ENCODE peak calls at places on chromosomes 1 and 21, in ten cellular contexts. C is ELR; P is HFF-Myc; V is stimulated activated CD4-positive, alpha-beta T cell treated with anti-CD3 and anti-CD28 coated beads, Interleukin-2, amount 100 ng/mL, for 48 hours; G is activated CD4-positive, CD25-positive, alpha-beta regulatory T cell treated with anti-CD3 and anti-CD28 coated beads, Interleukin-2, amount 50 U/mL, for 72 hours; Q is HFFc6; K is neural progenitor cell; W is AG20443; N is activated naive CD4-positive, alpha-beta T cell; O is EL. X is an unnamed sample.
A peak's percentile ranks its signal among the peaks of the same experiment; 100 is the strongest.

GRCh38 chr1:4172659-4173599 is 272.9 kb upstream of the C1orf174 start:
- DNase-seq in C (no peak), P (no peak), V (no peak), G (no peak), Q (no peak), K (peak; percentile 40), W (peak; percentile 5), N (no peak), O (no peak), X (peak; percentile 9)

GRCh38 chr1:97050501-97050900 is 328.9 kb downstream of the PTBP2 start:
- DNase-seq in C (peak; percentile 57), P (no peak), V (no peak), G (no peak), Q (peak; percentile 51), K (peak; percentile 33), W (no peak), N (no peak), O (peak; percentile 53), X (no peak)

GRCh38 chr21:34613679-34614442 is 1.1 kb downstream of the RCAN1 start:
- DNase-seq in C (peak; percentile 53), P (no peak), V (no peak), G (no peak), Q (no peak), K (peak; percentile 35), W (peak; percentile 43), N (no peak), O (peak; percentile 35), X (no peak)

GRCh38 chr1:199854681-199855321 is 172.7 kb upstream of the NR5A2 start:
- DNase-seq in C (peak; percentile 61), P (no peak), V (no peak), G (no peak), Q (no peak), K (no peak), W (no peak), N (no peak), O (no peak), X (no peak)

GRCh38 chr1:239951518-239952130 is 140.1 kb upstream of the FMN2 start:
- DNase-seq in C (peak; percentile 83), P (peak; percentile 35), V (peak; percentile 60), G (peak; percentile 41), Q (peak; percentile 61), K (peak; percentile 89), W (peak; percentile 67), N (peak; percentile 8), O (peak; percentile 69), X (peak; percentile 72)

GRCh38 chr1:206551296-206551984 is 44.1 kb downstream of the RASSF5 start:
- DNase-seq in C (no peak), P (no peak), V (no peak), G (no peak), Q (no peak), K (no peak), W (no peak), N (no peak), O (no peak), X (no peak)

GRCh38 chr1:196546272-196547245 is 61.7 kb downstream of the KCNT2 start:
- DNase-seq in C (no peak), P (no peak), V (no peak), G (no peak), Q (no peak), K (no peak), W (no peak), N (no peak), O (no peak), X (no peak)

GRCh38 chr21:37873655-37874054 is 42.6 kb downstream of the KCNJ6 start:
- DNase-seq in C (peak; percentile 31), P (no peak), V (no peak), G (no peak), Q (peak; percentile 5), K (no peak), W (no peak), N (no peak), O (peak; percentile 19), X (no peak)

GRCh38 chr21:45868086-45868485 is 113.5 kb upstream of the COL6A1 start:
- DNase-seq in C (no peak), P (no peak), V (no peak), G (peak; percentile 9), Q (no peak), K (no peak), W (no peak), N (no peak), O (no peak), X (no peak)

GRCh38 chr1:96080925-96081324 is 640.7 kb upstream of the PTBP2 start:
- DNase-seq in C (peak; percentile 18), P (no peak), V (no peak), G (no peak), Q (no peak), K (peak; percentile 24), W (peak; percentile 10), N (no peak), O (peak; percentile 6), X (no peak)

GRCh38 chr1:33176362-33176850 is 5.4 kb downstream of the TRIM62 start:
- DNase-seq in C (peak; percentile 38), P (no peak), V (no peak), G (no peak), Q (peak; percentile 25), K (no peak), W (no peak), N (no peak), O (peak; percentile 54), X (no peak)

GRCh38 chr1:23449918-23450317 is 25.4 kb upstream of the TCEA3 start:
- DNase-seq in C (no peak), P (no peak), V (no peak), G (no peak), Q (no peak), K (no peak), W (no peak), N (no peak), O (no peak), X (no peak)

GRCh38 chr1:218394416-218394815 is 49.3 kb downstream of the TGFB2 start:
- DNase-seq in C (no peak), P (no peak), V (no peak), G (no peak), Q (no peak), K (no peak), W (no peak), N (no peak), O (no peak), X (no peak)

GRCh38 chr1:167136191-167136614 is 42.3 kb downstream of the STYXL2 start:
- DNase-seq in C (peak; percentile 68), P (peak; percentile 63), V (no peak), G (no peak), Q (peak; percentile 47), K (peak; percentile 47), W (peak; percentile 52), N (no peak), O (peak; percentile 71), X (no peak)

GRCh38 chr21:31714741-31715365 is 17.1 kb downstream of the SCAF4 start:
- DNase-seq in C (no peak), P (no peak), V (no peak), G (no peak), Q (no peak), K (no peak), W (no peak), N (no peak), O (no peak), X (no peak)

GRCh38 chr1:220045356-220046051 is 801 bp downstream of the EPRS1 start:
- DNase-seq in C (peak; percentile 15), P (no peak), V (no peak), G (no peak), Q (no peak), K (no peak), W (no peak), N (no peak), O (peak; percentile 4), X (no peak)

GRCh38 chr1:71853391-71853790 is 428.9 kb downstream of the NEGR1 start:
- DNase-seq in C (no peak), P (no peak), V (no peak), G (no peak), Q (no peak), K (no peak), W (no peak), N (no peak), O (no peak), X (no peak)

GRCh38 chr1:192070213-192070612 is 88.0 kb upstream of the RGS18 start:
- DNase-seq in C (no peak), P (no peak), V (no peak), G (no peak), Q (no peak), K (no peak), W (no peak), N (no peak), O (no peak), X (no peak)

GRCh38 chr1:219757890-219758289 is 145.0 kb upstream of the ZC3H11B start:
- DNase-seq in C (no peak), P (peak; percentile 27), V (no peak), G (no peak), Q (no peak), K (no peak), W (no peak), N (no peak), O (no peak), X (no peak)

GRCh38 chr1:158019177-158019868 is 25.9 kb downstream of the KIRREL1 start:
- DNase-seq in C (peak; percentile 97), P (peak; percentile 94), V (no peak), G (no peak), Q (peak; percentile 93), K (peak; percentile 82), W (peak; percentile 86), N (no peak), O (peak; percentile 97), X (no peak)

GRCh38 chr1:178536844-178537371 is 24.0 kb downstream of the TEX35 start:
- DNase-seq in C (peak; percentile 92), P (peak; percentile 92), V (no peak), G (no peak), Q (peak; percentile 98), K (no peak), W (peak; percentile 95), N (no peak), O (peak; percentile 95), X (no peak)

GRCh38 chr1:85200367-85200869 is 398 bp downstream of the SYDE2 start:
- DNase-seq in C (peak; percentile 42), P (no peak), V (peak; percentile 6), G (peak; percentile 36), Q (no peak), K (peak; percentile 73), W (peak; percentile 28), N (no peak), O (peak; percentile 42), X (peak; percentile 52)